ENCODE peak calls at places on chromosomes 2 and 18, in four cellular contexts. O is upper lobe of right lung, Q is AG10803, R is sigmoid colon. V is an unnamed sample.

GRCh38 chr2:232162191-232162590 is 200.7 kb downstream of the DIS3L2 start:
- DNase-seq in Q (peak), R (no peak), O (no peak), V (no peak)

GRCh38 chr2:79437416-79438281 is 75.2 kb upstream of the CTNNA2 start:
- DNase-seq in O (no peak), Q (no peak), R (no peak), V (no peak)

GRCh38 chr2:68653538-68653982 is 10.2 kb downstream of the PROKR1 start:
- DNase-seq in R (no peak), Q (no peak), O (no peak), V (no peak)

GRCh38 chr2:176099159-176099736 is 347 bp upstream of the HOXD12 start:
- DNase-seq in O (no peak), R (peak), Q (no peak), V (no peak)

GRCh38 chr18:21686282-21687105 is 18.1 kb downstream of the ABHD3 start:
- DNase-seq in R (no peak), O (no peak), Q (no peak), V (no peak)

GRCh38 chr2:190791983-190792575 is 88.5 kb upstream of the GLS start:
- DNase-seq in R (no peak), Q (no peak), O (no peak), V (no peak)

GRCh38 chr2:174597347-174598047 is at the start of gene WIPF1:
- DNase-seq in Q (peak), O (no peak), R (no peak), V (peak)

GRCh38 chr2:154698789-154699559 is 479 bp downstream of the KCNJ3 start:
- DNase-seq in O (no peak), R (peak), Q (no peak), V (no peak)

GRCh38 chr18:51287818-51288508 is 90.5 kb upstream of the MEX3C start:
- DNase-seq in O (no peak), R (no peak), Q (no peak), V (no peak)

GRCh38 chr2:73823916-73824523 is 4.7 kb upstream of the STAMBP start:
- DNase-seq in R (no peak), O (no peak), Q (peak), V (peak)

GRCh38 chr2:105261061-105261460 is 19.5 kb downstream of the GPR45 start:
- DNase-seq in Q (peak), R (peak), O (no peak), V (peak)

GRCh38 chr2:84687498-84688149 is 171.3 kb downstream of the DNAH6 start:
- DNase-seq in R (no peak), Q (no peak), O (no peak), V (no peak)

GRCh38 chr2:207473203-207473865 is 56.4 kb upstream of the CREB1 start:
- DNase-seq in O (no peak), R (no peak), Q (peak), V (peak)

GRCh38 chr2:10981461-10981860 is 69.7 kb downstream of the KCNF1 start:
- DNase-seq in O (no peak), R (no peak), Q (no peak), V (no peak)

GRCh38 chr2:68100189-68100588 is 37.4 kb upstream of the C1D start:
- DNase-seq in O (no peak), Q (no peak), R (no peak), V (no peak)

GRCh38 chr2:74653589-74653984 is 460 bp upstream of the SEMA4F start:
- DNase-seq in Q (peak), R (no peak), O (no peak), V (no peak)

GRCh38 chr2:135528006-135528405 is 3.0 kb downstream of the ZRANB3 start:
- DNase-seq in O (no peak), R (no peak), Q (no peak), V (no peak)

GRCh38 chr2:129462967-129463366 is 516.5 kb upstream of the RAB6C start:
- DNase-seq in R (no peak), O (no peak), Q (no peak), V (no peak)

GRCh38 chr18:50654658-50655550 is 95.0 kb downstream of the MAPK4 start:
- DNase-seq in R (peak), Q (no peak), O (no peak), V (no peak)

GRCh38 chr18:10950876-10951630 is 198.3 kb downstream of the PIEZO2 start:
- DNase-seq in R (no peak), Q (no peak), O (no peak), V (no peak)

GRCh38 chr2:26580151-26580550 is 61.0 kb downstream of the CIB4 start:
- DNase-seq in R (peak), O (peak), Q (no peak), V (no peak)

GRCh38 chr2:40579247-40579646 is 127.4 kb upstream of the SLC8A1 start:
- DNase-seq in O (no peak), Q (peak), R (no peak), V (no peak)

GRCh38 chr2:61018319-61018750 is 280 bp upstream of the PUS10 start:
- DNase-seq in O (no peak), R (no peak), Q (no peak), V (no peak)

GRCh38 chr2:219449609-219450008 is 15.0 kb downstream of the SPEG start:
- DNase-seq in O (no peak), Q (no peak), R (no peak), V (no peak)

GRCh38 chr2:219447242-219448098 is 12.8 kb downstream of the SPEG start:
- DNase-seq in Q (no peak), O (no peak), R (peak), V (no peak)

GRCh38 chr2:219448099-219448775 is 13.6 kb downstream of the SPEG start:
- DNase-seq in O (no peak), R (no peak), Q (no peak), V (no peak)

GRCh38 chr2:219446689-219447088 is 12.0 kb downstream of the SPEG start:
- DNase-seq in R (no peak), O (no peak), Q (no peak), V (no peak)

DNA sequence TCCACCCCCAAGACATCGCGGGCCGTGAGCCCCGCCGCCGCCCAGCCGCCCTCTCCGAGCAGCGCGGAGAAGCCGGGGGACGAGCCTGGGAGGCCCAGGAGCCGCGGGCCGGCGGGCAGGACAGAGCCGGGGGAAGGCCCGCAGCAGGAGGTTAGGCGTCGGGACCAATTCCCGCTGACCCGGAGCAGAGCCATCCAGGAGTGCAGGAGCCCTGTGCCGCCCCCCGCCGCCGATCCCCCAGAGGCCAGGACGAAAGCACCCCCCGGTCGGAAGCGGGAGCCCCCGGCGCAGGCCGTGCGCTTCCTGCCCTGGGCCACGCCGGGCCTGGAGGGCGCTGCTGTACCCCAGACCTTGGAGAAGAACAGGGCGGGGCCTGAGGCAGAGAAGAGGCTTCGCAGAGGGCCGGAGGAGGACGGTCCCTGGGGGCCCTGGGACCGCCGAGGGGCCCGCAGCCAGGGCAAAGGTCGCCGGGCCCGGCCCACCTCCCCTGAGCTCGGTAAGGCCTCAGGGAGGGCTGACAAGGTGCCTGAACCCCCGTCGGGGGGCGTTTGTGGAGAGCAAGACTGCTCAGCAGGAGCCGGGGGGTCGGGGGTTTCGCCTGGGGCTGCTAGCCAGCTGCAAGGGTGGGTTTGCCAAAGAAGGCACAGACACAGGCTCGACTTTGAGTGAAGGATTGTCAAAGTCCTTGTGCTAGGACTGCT is 14.3 kb downstream of the SPEG start:
- DNase-seq in R (peak), O (no peak), Q (no peak), V (no peak)
- TF ChIP-seq CTCF in R (no peak), O (no peak), Q (no peak), V (no peak)

GRCh38 chr2:216501854-216502253 is 3.2 kb downstream of the RPL37A start:
- DNase-seq in O (no peak), R (no peak), Q (no peak), V (no peak)

GRCh38 chr2:216503697-216504375 is 5.2 kb downstream of the RPL37A start:
- DNase-seq in O (no peak), Q (no peak), R (no peak), V (no peak)

GRCh38 chr2:216505133-216506106 is 6.8 kb downstream of the RPL37A start:
- DNase-seq in Q (no peak), R (no peak), O (no peak), V (no peak)

GRCh38 chr2:216504376-216504762 is 5.7 kb downstream of the RPL37A start:
- DNase-seq in O (no peak), Q (no peak), R (no peak), V (no peak)

GRCh38 chr2:216502776-216503629 is 4.4 kb downstream of the RPL37A start:
- DNase-seq in Q (no peak), R (no peak), O (no peak), V (no peak)
- TF ChIP-seq CTCF in Q (no peak), R (no peak), O (no peak), V (no peak)

DNA sequence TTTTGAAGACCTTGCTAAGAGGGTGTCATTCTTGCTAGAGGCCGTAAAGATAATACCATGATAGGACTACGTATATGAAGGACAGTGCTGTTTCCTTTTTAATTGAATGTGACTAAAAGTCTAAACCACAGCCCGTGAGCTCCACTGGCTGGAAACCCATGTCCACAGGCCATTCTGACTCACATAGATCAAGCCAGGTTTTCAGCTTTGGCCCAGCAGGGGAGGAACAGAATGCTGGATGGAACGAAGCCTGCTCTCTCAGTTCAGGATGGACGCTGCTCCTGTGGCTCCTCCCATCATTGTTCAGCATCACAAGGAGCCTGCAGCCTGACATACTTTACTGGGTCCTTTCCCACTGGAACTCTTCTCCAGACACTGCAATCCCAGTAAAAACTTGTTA is 47.6 kb downstream of the ALPK2 start:
- DNase-seq in Q (peak), O (no peak), R (no peak), V (peak)
- TF ChIP-seq CTCF in Q (peak), O (no peak), R (no peak), V (peak)

GRCh38 chr18:55407774-55408535 is 180.0 kb downstream of the TCF4 start:
- DNase-seq in R (no peak), Q (no peak), O (no peak), V (no peak)
- TF ChIP-seq CTCF in R (no peak), Q (no peak), O (no peak), V (no peak)